ENCODE peak calls at places on chromosomes 2 and 18, in four cellular contexts. F is left ventricle myocardium inferior; K is CD4-positive, alpha-beta T cell; Q is colonic mucosa. A is an unnamed sample. For H3K27me3, the result is how much of the 10 kb centered on the place peaks cover.

GRCh38 chr2:137411556-137411955 is 552.7 kb upstream of the HNMT start:
- DNase-seq in F (no peak), K (no peak), Q (no peak), A (no peak)

GRCh38 chr2:226423498-226423960 is 376.1 kb downstream of the IRS1 start:
- DNase-seq in F (no peak), K (peak), Q (no peak), A (no peak)

GRCh38 chr2:156005999-156006712 is 326.4 kb downstream of the NR4A2 start:
- DNase-seq in F (no peak), K (no peak), Q (no peak), A (no peak)

GRCh38 chr2:7333970-7334493 is 416.8 kb downstream of the RNF144A start:
- DNase-seq in F (no peak), K (no peak), Q (no peak), A (no peak)

GRCh38 chr2:237199082-237199481 is 113.4 kb downstream of the COPS8 start:
- DNase-seq in F (no peak), K (no peak), Q (no peak), A (no peak)

GRCh38 chr2:119748135-119748534 is 11.6 kb upstream of the PTPN4 start:
- DNase-seq in F (no peak), K (no peak), Q (no peak), A (no peak)

GRCh38 chr2:159968282-159968900 is 94.0 kb downstream of the PLA2R1 start:
- DNase-seq in F (no peak), K (no peak), Q (peak), A (no peak)

GRCh38 chr18:23352042-23352441 is 101.0 kb upstream of the RIOK3 start:
- DNase-seq in F (no peak), K (no peak), Q (no peak), A (no peak)

GRCh38 chr2:35168351-35168750 is 1187.2 kb upstream of the CRIM1 start:
- DNase-seq in F (no peak), K (no peak), Q (no peak), A (no peak)

GRCh38 chr2:21836766-21837543 is 713.2 kb downstream of the TDRD15 start:
- DNase-seq in F (no peak), K (no peak), Q (no peak), A (no peak)

GRCh38 chr2:101752708-101753107 is 55.2 kb downstream of the MAP4K4 start:
- DNase-seq in F (no peak), K (no peak), Q (no peak), A (no peak)

GRCh38 chr2:230908595-230909191 is 16.3 kb downstream of the GPR55 start:
- DNase-seq in F (no peak), K (peak), Q (peak), A (peak)

GRCh38 chr2:236577481-236578410 is 8.1 kb downstream of the ACKR3 start:
- DNase-seq in F (no peak), K (no peak), Q (no peak), A (no peak)

GRCh38 chr18:3048121-3048520 is 35.2 kb upstream of the LPIN2 start:
- DNase-seq in F (no peak), K (no peak), Q (no peak), A (no peak)

GRCh38 chr2:196162586-196163180 is 8.7 kb downstream of the STK17B start:
- DNase-seq in F (no peak), K (no peak), Q (no peak), A (no peak)

GRCh38 chr2:66390811-66391210 is 44.1 kb upstream of the MEIS1 start:
- DNase-seq in F (no peak), K (no peak), Q (no peak), A (no peak)

GRCh38 chr18:40962784-40963183 is 992.2 kb upstream of the PIK3C3 start:
- DNase-seq in F (no peak), K (no peak), Q (no peak), A (no peak)

GRCh38 chr2:150120271-150120950 is 367.1 kb downstream of the RND3 start:
- DNase-seq in F (no peak), K (no peak), Q (no peak), A (no peak)

DNA sequence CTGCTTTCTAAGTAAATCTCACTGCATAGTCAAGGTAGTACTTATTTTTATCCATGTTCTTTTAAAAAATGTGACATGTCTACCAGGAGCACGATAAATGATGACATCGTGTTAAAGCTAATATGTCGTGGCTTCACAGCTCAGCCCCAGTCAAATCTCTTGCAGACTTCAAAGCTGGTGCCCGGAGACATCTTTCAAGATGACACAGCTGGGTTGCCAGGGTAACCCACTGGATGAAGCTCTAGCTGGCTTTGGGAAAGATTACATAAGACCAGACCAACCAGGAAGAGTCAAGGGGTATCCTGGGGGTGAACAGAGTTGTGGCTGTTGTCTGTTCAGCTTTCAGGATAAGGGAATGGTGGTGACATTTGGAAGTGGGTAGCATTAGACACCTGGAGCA is 67.8 kb downstream of the VSNL1 start:
- DNase-seq in F (no peak), K (no peak), Q (no peak), A (no peak)
- H3K27ac ChIP-seq in F (no peak), K (no peak), Q (no peak), A (no peak)

GRCh38 chr2:176177580-176178270 is 10.7 kb upstream of the HOXD1 start:
- DNase-seq in F (no peak), K (no peak), Q (no peak), A (no peak)
- H3K27me3 ChIP-seq in F (half or more), K (half or more), Q (under half), A (under half)

GRCh38 chr2:100274566-100275199 is 47.6 kb downstream of the LONRF2 start:
- DNase-seq in F (no peak), K (no peak), Q (no peak), A (no peak)
- H3K27ac ChIP-seq in F (no peak), K (no peak), Q (no peak), A (peak)

GRCh38 chr2:205505344-205505743 is 177.0 kb upstream of the NRP2 start:
- DNase-seq in F (no peak), K (no peak), Q (no peak), A (no peak)

GRCh38 chr2:205499006-205499405 is 183.3 kb upstream of the NRP2 start:
- DNase-seq in F (no peak), K (no peak), Q (no peak), A (no peak)

GRCh38 chr2:205496370-205496769 is 185.9 kb upstream of the NRP2 start:
- DNase-seq in F (no peak), K (no peak), Q (no peak), A (no peak)

GRCh38 chr2:205496777-205497176 is 185.5 kb upstream of the NRP2 start:
- DNase-seq in F (no peak), K (no peak), Q (no peak), A (no peak)

GRCh38 chr2:205500951-205501350 is 181.3 kb upstream of the NRP2 start:
- DNase-seq in F (no peak), K (no peak), Q (no peak), A (no peak)
- H3K27me3 ChIP-seq in F (under half), K (under half), Q (under half), A (under half)

DNA sequence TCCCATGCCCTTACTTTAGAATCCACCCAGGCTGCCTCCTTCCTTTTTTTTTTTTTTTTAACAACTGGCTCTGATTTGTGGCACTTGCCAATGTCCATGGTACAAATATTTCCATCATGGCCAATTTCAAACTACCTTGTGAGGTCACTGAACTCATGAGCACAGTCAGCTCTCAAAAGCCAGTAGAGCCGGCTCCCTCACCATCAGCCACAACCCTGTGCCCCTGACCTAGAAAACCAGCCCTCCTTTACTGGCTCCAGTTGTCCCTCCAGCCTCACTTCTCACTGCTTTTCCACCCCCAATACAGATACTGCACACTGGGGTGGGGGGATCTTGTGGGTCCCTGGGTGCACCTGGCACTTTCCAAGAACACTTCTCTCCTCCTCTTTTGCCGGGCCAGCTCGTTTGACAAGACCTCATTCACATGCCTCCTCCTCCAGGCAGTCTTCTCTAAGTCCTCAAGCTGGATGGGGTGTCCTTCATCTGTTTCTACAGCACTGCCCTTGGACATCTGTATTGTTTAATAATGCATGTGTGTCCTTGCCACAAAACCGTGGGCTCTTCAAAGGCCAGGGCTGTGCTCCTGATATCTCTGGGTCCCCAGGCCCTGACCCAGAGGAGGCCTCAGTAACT is 35.5 kb downstream of the SDC1 start:
- DNase-seq in F (no peak), K (no peak), Q (no peak), A (no peak)
- H3K27ac ChIP-seq in F (no peak), K (no peak), Q (no peak), A (no peak)

DNA sequence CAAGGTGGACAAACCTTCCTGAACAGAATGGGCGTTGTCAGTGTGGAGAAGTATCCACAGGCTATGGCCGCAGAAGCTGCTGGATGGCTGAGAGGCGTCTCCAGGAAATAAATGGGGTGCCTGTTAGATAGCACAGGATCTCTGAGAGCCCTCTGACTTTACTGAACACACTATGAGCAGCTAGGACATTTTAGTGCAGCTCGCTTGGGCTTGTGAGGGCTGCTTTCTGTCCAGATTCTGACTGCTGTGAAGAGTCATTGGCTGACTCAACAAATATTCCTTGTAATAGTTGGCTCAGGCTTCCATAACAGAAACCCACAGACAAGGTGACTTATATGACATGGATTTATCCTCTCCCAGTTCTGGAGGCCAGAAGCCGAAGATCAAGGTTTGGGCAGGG is 100.2 kb upstream of the SNTG2 start:
- DNase-seq in F (no peak), K (no peak), Q (no peak), A (no peak)
- H3K27me3 ChIP-seq in F (under half), K (under half), Q (under half), A (under half)